ENCODE peak calls at places on chromosomes 1 and 21, in eight cellular contexts. S, N, P, G, A, Y, L and K are unnamed samples.

GRCh38 chr1:77664923-77665516 is 17.4 kb downstream of the ZZZ3 start:
- DNase-seq in P (no peak), G (no peak), N (no peak), Y (no peak), L (no peak), A (no peak), S (peak; percentile 19), K (no peak)

GRCh38 chr1:200351826-200352549 is 57.8 kb downstream of the ZNF281 start:
- DNase-seq in P (no peak), G (no peak), A (no peak), S (peak; percentile 99), Y (peak; percentile 98), N (peak; percentile 98), L (no peak), K (no peak)

GRCh38 chr21:34133802-34134201 is 60.4 kb downstream of the MRPS6 start:
- DNase-seq in Y (no peak), A (no peak), S (no peak), L (no peak), G (no peak), N (no peak), P (no peak), K (no peak)

GRCh38 chr1:24351247-24351646 is 32.1 kb downstream of the GRHL3 start:
- DNase-seq in N (no peak), A (no peak), G (no peak), L (no peak), S (no peak), P (no peak), Y (no peak), K (no peak)

GRCh38 chr1:14846688-14847087 is 248.2 kb downstream of the KAZN start:
- DNase-seq in S (no peak), Y (no peak), L (no peak), N (no peak), G (no peak), A (no peak), P (no peak), K (no peak)

GRCh38 chr21:43815107-43815742 is 25.8 kb downstream of the RRP1 start:
- DNase-seq in L (no peak), G (no peak), S (no peak), P (no peak), A (no peak), N (no peak), Y (no peak), K (peak; percentile 50)

GRCh38 chr21:15159382-15160020 is 94.7 kb upstream of the NRIP1 start:
- DNase-seq in P (no peak), L (no peak), A (no peak), S (peak; percentile 48), G (no peak), Y (no peak), N (peak; percentile 0), K (no peak)

GRCh38 chr1:153344718-153345025 is 4.0 kb downstream of the PGLYRP4 start:
- DNase-seq in S (no peak), N (no peak), L (no peak), G (no peak), P (no peak), Y (no peak), A (no peak), K (no peak)

GRCh38 chr21:43938751-43939442 is 73.2 kb upstream of the TRAPPC10 start:
- DNase-seq in Y (peak; percentile 59), S (peak; percentile 52), N (peak; percentile 87), L (peak; percentile 71), A (peak; percentile 77), G (peak; percentile 64), P (peak; percentile 89), K (peak; percentile 53)

GRCh38 chr1:229432116-229432461 is 1.8 kb downstream of the ACTA1 start:
- DNase-seq in P (no peak), A (no peak), G (no peak), S (no peak), N (no peak), L (no peak), Y (no peak), K (no peak)

GRCh38 chr1:12593621-12594066 is 24.4 kb downstream of the DHRS3 start:
- DNase-seq in Y (peak; percentile 59), L (no peak), P (no peak), A (no peak), N (peak; percentile 90), S (no peak), G (peak; percentile 41), K (no peak)

GRCh38 chr1:90778487-90778886 is 61.4 kb upstream of the BARHL2 start:
- DNase-seq in G (no peak), L (no peak), S (no peak), Y (no peak), A (no peak), N (no peak), P (no peak), K (no peak)

GRCh38 chr1:196738730-196739129 is 35.9 kb upstream of the CFHR3 start:
- DNase-seq in P (no peak), N (no peak), L (no peak), G (no peak), A (no peak), S (no peak), Y (no peak), K (no peak)

GRCh38 chr1:39899611-39900538 is 1.8 kb downstream of the MYCL start:
- DNase-seq in P (no peak), L (no peak), Y (no peak), N (no peak), A (no peak), S (no peak), G (no peak), K (no peak)

GRCh38 chr1:39896909-39897685 is 4.6 kb downstream of the MYCL start:
- DNase-seq in P (no peak), Y (peak; percentile 86), G (no peak), N (peak; percentile 77), A (no peak), L (no peak), S (peak; percentile 85), K (no peak)

GRCh38 chr1:39898648-39899603 is 2.8 kb downstream of the MYCL start:
- DNase-seq in Y (peak; percentile 64), L (peak; percentile 87), P (peak; percentile 57), A (no peak), S (peak; percentile 79), G (peak; percentile 47), N (peak; percentile 27), K (peak; percentile 84)

GRCh38 chr1:39895731-39896480 is 5.8 kb downstream of the MYCL start:
- DNase-seq in S (no peak), P (no peak), A (no peak), G (no peak), L (no peak), N (peak; percentile 72), Y (no peak), K (no peak)

DNA sequence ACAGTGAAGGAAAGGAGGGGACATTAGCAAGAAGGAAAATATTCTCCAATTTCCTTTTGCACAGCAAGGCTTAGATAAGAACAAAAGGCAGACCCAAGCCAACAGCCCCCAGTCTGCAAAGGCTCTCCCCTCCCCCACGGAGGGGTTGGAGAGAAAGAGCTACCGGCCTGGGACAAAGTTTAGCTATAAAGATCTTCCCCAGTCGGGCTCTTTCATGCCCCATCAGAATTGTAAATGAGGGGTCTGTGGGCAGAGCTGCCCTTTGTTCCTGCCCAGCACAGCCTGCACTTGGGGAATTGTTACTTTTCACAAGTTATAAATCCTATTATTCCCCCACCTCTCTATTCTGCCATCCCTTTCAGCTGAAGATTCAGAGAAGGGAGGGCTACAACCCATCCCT is 3.6 kb downstream of the MYCL start:
- DNase-seq in L (no peak), A (no peak), S (no peak), P (no peak), N (no peak), Y (no peak), G (no peak), K (no peak)
- H3K4me3 ChIP-seq in L (no peak overlapping the region), A (no peak overlapping the region), S (no peak overlapping the region), P (no peak overlapping the region), N (no peak overlapping the region), Y (no peak overlapping the region), G (no peak overlapping the region), K (no peak overlapping the region)

GRCh38 chr1:118186026-118186425 is 998 bp upstream of the SPAG17 start:
- DNase-seq in L (no peak), P (no peak), N (no peak), Y (no peak), A (no peak), G (no peak), S (no peak), K (no peak)

GRCh38 chr1:118185083-118185899 is at the start of gene SPAG17:
- DNase-seq in N (peak; percentile 65), Y (peak; percentile 21), L (peak; percentile 83), S (peak; percentile 66), P (peak; percentile 73), G (no peak), A (no peak), K (peak; percentile 56)

DNA sequence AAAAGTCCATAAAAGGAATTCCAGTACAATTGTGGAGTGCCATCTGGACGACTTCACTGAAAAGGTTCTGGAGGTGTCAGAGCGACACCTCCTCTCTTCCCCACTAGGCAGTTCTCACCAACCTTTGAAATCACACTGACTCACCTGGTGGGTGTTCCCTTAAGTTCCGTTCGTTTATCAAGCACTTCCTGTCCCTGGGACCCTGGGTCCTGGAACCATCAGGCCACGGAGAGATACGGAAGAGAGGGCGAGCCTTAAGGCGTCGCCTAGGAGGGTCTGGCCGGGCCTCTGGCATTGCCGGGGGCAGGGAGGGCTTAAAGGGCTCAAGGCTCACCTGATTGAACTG is 318 bp downstream of the SPAG17 start:
- DNase-seq in L (no peak), P (no peak), N (no peak), G (no peak), A (no peak), S (peak; percentile 6), Y (no peak), K (peak; percentile 1)
- H3K4me3 ChIP-seq in L (peak overlapping the region; percentile 48), P (peak overlapping the region; percentile 33), N (peak overlapping the region; percentile 65), G (no peak overlapping the region), A (no peak overlapping the region), S (no peak overlapping the region), Y (peak overlapping the region; percentile 52), K (peak overlapping the region; percentile 24)

GRCh38 chr1:185929759-185930158 is 195.6 kb downstream of the HMCN1 start:
- DNase-seq in L (no peak), G (no peak), A (no peak), P (no peak), Y (peak; percentile 63), N (peak; percentile 25), S (peak; percentile 68), K (no peak)

GRCh38 chr1:185931438-185931837 is 197.2 kb downstream of the HMCN1 start:
- DNase-seq in N (no peak), L (no peak), A (no peak), G (no peak), S (no peak), Y (no peak), P (no peak), K (no peak)

GRCh38 chr1:185920602-185921001 is 186.4 kb downstream of the HMCN1 start:
- DNase-seq in N (no peak), L (no peak), Y (no peak), G (no peak), A (no peak), P (no peak), S (no peak), K (no peak)

DNA sequence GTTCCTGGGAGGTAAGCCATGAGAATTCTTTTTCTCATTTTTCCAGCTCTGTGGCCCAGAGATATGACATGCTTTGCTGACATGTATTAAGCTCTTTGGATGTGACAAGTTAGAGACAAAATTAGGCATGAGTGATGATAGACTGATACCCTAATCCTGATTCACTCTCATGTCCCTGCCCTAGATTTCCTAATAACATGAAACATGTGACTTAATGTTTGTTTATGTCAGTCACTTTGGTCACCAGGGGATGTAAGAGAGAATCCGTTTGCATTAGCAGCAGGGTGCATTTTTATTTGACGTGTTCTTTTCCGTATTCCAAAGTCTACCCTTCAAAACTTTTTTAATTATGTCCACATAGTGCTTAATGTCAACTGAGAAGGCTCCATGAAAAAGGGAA is 192.4 kb downstream of the HMCN1 start:
- DNase-seq in A (no peak), S (no peak), Y (no peak), L (no peak), G (no peak), P (no peak), N (peak; percentile 38), K (no peak)
- H3K4me3 ChIP-seq in A (no peak overlapping the region), S (no peak overlapping the region), Y (no peak overlapping the region), L (no peak overlapping the region), G (no peak overlapping the region), P (no peak overlapping the region), N (no peak overlapping the region), K (no peak overlapping the region)

GRCh38 chr1:86754265-86754974 is 50.0 kb downstream of the SH3GLB1 start:
- DNase-seq in P (no peak), Y (no peak), S (no peak), L (no peak), N (no peak), G (no peak), A (no peak), K (no peak)
- H3K4me3 ChIP-seq in P (no peak overlapping the region), Y (no peak overlapping the region), S (no peak overlapping the region), L (no peak overlapping the region), N (no peak overlapping the region), G (no peak overlapping the region), A (no peak overlapping the region), K (no peak overlapping the region)